ENCODE peak calls at places on chromosomes 1 and 21, in eight cellular contexts. K is Panc1, E is right cardiac atrium, U is thyroid gland, F is GM23338, Q is left ventricle myocardium inferior, W is heart right ventricle, V is left lung. H is an unnamed sample.

GRCh38 chr1:111978695-111979094 is 10.8 kb downstream of the KCND3 start:
- DNase-seq in K (no peak), E (no peak), U (no peak), F (no peak), Q (no peak), W (no peak), V (no peak), H (no peak)

GRCh38 chr21:43731891-43732711 is 13.2 kb downstream of the PDXK start:
- DNase-seq in K (no peak), E (peak; percentile 59), U (no peak), F (no peak), Q (no peak), W (no peak), V (no peak), H (no peak)

GRCh38 chr1:212157252-212157651 is 121.7 kb downstream of the DTL start:
- DNase-seq in K (no peak), E (no peak), U (peak; percentile 31), F (no peak), Q (no peak), W (no peak), V (no peak), H (no peak)

GRCh38 chr21:34640858-34641257 is 25.9 kb upstream of the RCAN1 start:
- DNase-seq in K (no peak), E (no peak), U (no peak), F (no peak), Q (no peak), W (no peak), V (no peak), H (peak; percentile 17)

GRCh38 chr1:187763976-187764375 is 935.2 kb downstream of the PLA2G4A start:
- DNase-seq in K (no peak), E (no peak), U (no peak), F (no peak), Q (no peak), W (no peak), V (no peak), H (no peak)

GRCh38 chr21:20971296-20971921 is 26.8 kb upstream of the NCAM2 start:
- DNase-seq in K (no peak), E (peak; percentile 83), U (peak; percentile 26), F (peak; percentile 84), Q (peak; percentile 33), W (peak; percentile 21), V (peak; percentile 38), H (peak; percentile 65)

GRCh38 chr1:83846138-83846537 is 152.8 kb downstream of the TTLL7 start:
- DNase-seq in K (no peak), E (no peak), U (no peak), F (no peak), Q (no peak), W (no peak), V (no peak), H (no peak)

GRCh38 chr1:165434264-165434663 is 10.7 kb downstream of the RXRG start:
- DNase-seq in K (no peak), E (no peak), U (no peak), F (peak; percentile 58), Q (no peak), W (no peak), V (no peak), H (no peak)

GRCh38 chr1:100626397-100626796 is 88.5 kb downstream of the GPR88 start:
- DNase-seq in K (no peak), E (no peak), U (no peak), F (no peak), Q (no peak), W (no peak), V (no peak), H (no peak)

GRCh38 chr1:155128755-155129473 is 1.2 kb downstream of the EFNA1 start:
- DNase-seq in K (no peak), E (peak; percentile 73), U (peak; percentile 47), F (peak; percentile 65), Q (peak; percentile 51), W (peak; percentile 28), V (no peak), H (no peak)

GRCh38 chr1:110916274-110916668 is 43.3 kb downstream of the CD53 start:
- DNase-seq in K (no peak), E (no peak), U (no peak), F (no peak), Q (no peak), W (no peak), V (no peak), H (no peak)

GRCh38 chr1:197399691-197400521 is 131.9 kb downstream of the CRB1 start:
- DNase-seq in K (peak; percentile 12), E (peak; percentile 24), U (peak; percentile 19), F (peak; percentile 79), Q (no peak), W (no peak), V (no peak), H (peak; percentile 3)

GRCh38 chr1:113325039-113325438 is 65.3 kb upstream of the MAGI3 start:
- DNase-seq in K (peak; percentile 7), E (no peak), U (no peak), F (no peak), Q (no peak), W (no peak), V (no peak), H (no peak)

GRCh38 chr1:82586473-82586872 is 785.7 kb downstream of the ADGRL2 start:
- DNase-seq in K (no peak), E (peak; percentile 87), U (peak; percentile 2), F (no peak), Q (peak; percentile 65), W (peak; percentile 14), V (no peak), H (peak; percentile 6)

DNA sequence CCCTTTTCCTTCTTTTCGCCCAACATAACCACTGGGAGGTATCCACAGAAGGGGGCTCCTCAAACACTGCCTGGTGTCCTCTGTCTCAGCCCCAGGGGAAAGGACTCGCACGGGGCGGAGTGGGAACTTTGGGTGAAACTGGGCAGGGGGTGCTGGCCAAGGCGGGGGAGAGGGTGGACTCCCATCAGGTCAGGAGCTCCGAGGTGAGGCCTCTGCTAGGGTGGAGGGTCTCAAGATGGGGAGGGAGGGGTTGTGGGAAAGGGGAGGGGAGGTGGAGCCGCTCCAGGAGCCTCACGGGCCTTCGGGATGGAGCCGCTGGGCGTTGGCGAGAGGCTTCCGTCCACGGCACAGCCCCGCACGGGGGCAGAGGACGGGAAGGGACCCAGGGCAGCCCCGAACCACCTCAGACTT is 43.2 kb upstream of the POFUT2 start:
- DNase-seq in K (no peak), E (peak; percentile 41), U (no peak), F (no peak), Q (peak; percentile 11), W (no peak), V (peak; percentile 25), H (no peak)
- H3K4me1 ChIP-seq in K (peaks cover 76% of the 10 kb centered on the region), E (no peaks in the 10 kb centered on the region), U (peaks cover 48% of the 10 kb centered on the region), F (no peaks in the 10 kb centered on the region), Q (peaks cover 5% of the 10 kb centered on the region), W (no peaks in the 10 kb centered on the region), V (peaks cover 6% of the 10 kb centered on the region), H (peaks cover 53% of the 10 kb centered on the region)

GRCh38 chr1:8902765-8903164 is 24.3 kb upstream of the ENO1 start:
- DNase-seq in K (no peak), E (no peak), U (no peak), F (no peak), Q (no peak), W (no peak), V (no peak), H (no peak)
- H3K27ac ChIP-seq in K (peak overlapping the region; percentile 93), E (no peak overlapping the region), U (peak overlapping the region; percentile 91), F (no peak overlapping the region), Q (no peak overlapping the region), W (no peak overlapping the region), V (no peak overlapping the region), H (no peak overlapping the region)

DNA sequence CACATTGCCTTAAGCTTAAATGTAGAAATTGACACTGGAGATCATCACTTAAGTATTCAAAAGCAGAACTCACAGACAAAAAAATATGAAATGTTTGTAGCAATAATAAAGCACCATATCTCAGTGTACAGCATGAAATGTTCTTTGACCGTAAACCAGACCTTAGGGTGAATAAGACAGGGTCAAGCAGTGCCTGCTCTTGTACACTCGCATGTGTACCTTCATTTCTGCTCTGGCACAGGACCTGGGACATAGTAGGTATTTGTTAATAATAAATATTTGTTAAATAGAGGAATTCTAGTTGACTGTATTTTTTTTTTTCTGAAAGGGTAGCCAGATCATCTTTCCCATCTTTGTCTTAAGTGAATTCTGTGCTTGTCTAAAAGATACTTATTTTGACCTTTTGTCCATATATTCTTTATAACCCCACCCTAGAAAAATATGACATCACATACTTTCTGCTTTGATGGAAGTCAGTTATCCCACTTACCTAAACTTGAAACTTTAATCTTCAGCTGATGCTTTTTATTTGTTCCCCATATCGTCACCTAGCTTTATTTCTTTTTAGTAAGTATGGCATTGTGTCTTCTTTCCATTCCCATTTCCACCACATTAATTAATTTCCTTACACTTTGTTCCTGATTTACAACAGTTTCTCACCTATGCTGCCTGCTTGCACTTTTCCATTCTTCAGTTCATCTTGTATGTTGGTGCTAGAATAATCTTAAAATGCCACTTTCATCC is 1.7 kb downstream of the CDC7 start:
- DNase-seq in K (no peak), E (no peak), U (no peak), F (no peak), Q (no peak), W (no peak), V (no peak), H (no peak)
- H3K4me3 ChIP-seq in K (peak overlapping the region; percentile 78), E (no peak overlapping the region), U (no peak overlapping the region), F (peak overlapping the region; percentile 51), Q (peak overlapping the region; percentile 76), W (peak overlapping the region; percentile 69), V (peak overlapping the region; percentile 72), H (peak overlapping the region; percentile 76)

DNA sequence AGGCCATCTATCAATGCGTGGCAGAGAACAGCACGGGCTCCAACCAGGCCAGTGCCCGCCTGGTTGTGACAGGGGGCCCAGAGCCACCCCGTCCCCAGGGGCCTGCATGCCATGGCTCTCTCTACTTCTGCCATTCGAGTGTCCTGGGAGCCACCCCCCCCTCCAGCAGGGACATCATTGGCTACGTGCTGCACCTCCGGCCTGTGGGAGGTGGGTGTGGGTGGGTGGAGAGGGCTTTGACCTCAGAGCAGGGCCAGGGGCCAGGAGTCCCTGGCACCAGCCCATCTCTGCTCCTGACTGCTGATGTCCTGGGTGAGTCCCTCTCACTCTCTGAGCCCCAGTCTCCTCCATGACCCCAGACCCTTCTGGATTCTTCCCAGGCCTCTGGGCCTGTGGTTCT is 25.3 kb downstream of the SLC27A3 start:
- DNase-seq in K (no peak), E (peak; percentile 48), U (no peak), F (no peak), Q (no peak), W (no peak), V (no peak), H (no peak)
- H3K4me1 ChIP-seq in K (no peaks in the 10 kb centered on the region), E (peaks cover 4% of the 10 kb centered on the region), U (peaks cover 10% of the 10 kb centered on the region), F (peaks cover 7% of the 10 kb centered on the region), Q (peaks cover 34% of the 10 kb centered on the region), W (peaks cover 36% of the 10 kb centered on the region), V (peaks cover 2% of the 10 kb centered on the region), H (no peaks in the 10 kb centered on the region)

DNA sequence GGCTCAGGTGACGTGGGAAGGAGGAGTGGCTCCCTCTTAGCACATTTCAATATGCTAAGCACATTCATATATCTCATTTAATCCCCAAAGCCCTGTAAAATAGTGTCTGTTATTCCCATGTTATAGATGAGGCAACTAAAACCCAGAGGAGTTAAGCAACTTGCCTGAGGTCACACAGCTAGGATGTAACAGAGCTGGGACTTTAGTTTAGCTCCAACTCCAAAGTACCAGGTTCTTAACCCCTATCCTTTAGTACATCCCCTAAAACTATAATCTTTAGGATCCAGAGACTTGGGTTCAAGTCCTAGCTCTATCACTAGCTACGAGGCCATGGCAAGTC is 48.5 kb downstream of the LGR6 start:
- DNase-seq in K (no peak), E (no peak), U (no peak), F (no peak), Q (no peak), W (no peak), V (no peak), H (no peak)
- H3K27ac ChIP-seq in K (no peak overlapping the region), E (no peak overlapping the region), U (no peak overlapping the region), F (no peak overlapping the region), Q (no peak overlapping the region), W (no peak overlapping the region), V (no peak overlapping the region), H (no peak overlapping the region)

H was measured in SJCRH30.